ENCODE peak calls at places on chromosomes 11 and 22, in ten cellular contexts. L, F, W, R, P, Q, C, S, M and U are unnamed samples.

GRCh38 chr11:119875841-119876600 is 147.0 kb upstream of the NECTIN1 start:
- DNase-seq in L (no peak), F (no peak), W (no peak), R (no peak), P (no peak), Q (no peak), C (no peak), S (no peak), M (no peak), U (no peak)

GRCh38 chr11:27696112-27696511 is 4.1 kb downstream of the BDNF start:
- DNase-seq in L (no peak), F (no peak), W (no peak), R (no peak), P (no peak), Q (no peak), C (no peak), S (peak; percentile 11), M (no peak), U (no peak)

GRCh38 chr11:5808500-5809121 is at the start of gene OR52N2:
- DNase-seq in L (peak; percentile 73), F (peak; percentile 33), W (peak; percentile 77), R (no peak), P (no peak), Q (peak; percentile 72), C (no peak), S (peak; percentile 63), M (no peak), U (no peak)

GRCh38 chr11:623349-623869 is 1.3 kb downstream of the CDHR5 start:
- DNase-seq in L (no peak), F (no peak), W (no peak), R (no peak), P (no peak), Q (no peak), C (no peak), S (no peak), M (no peak), U (no peak)

GRCh38 chr22:32951807-32952153 is 106.4 kb downstream of the SYN3 start:
- DNase-seq in L (no peak), F (no peak), W (no peak), R (peak; percentile 81), P (no peak), Q (peak; percentile 15), C (no peak), S (no peak), M (no peak), U (no peak)

GRCh38 chr11:83815736-83816135 is 529.6 kb upstream of the CCDC90B start:
- DNase-seq in L (no peak), F (no peak), W (no peak), R (no peak), P (no peak), Q (no peak), C (no peak), S (no peak), M (no peak), U (no peak)

GRCh38 chr22:46731246-46732040 is 6.6 kb downstream of the CERK start:
- DNase-seq in L (peak; percentile 79), F (no peak), W (no peak), R (no peak), P (no peak), Q (no peak), C (no peak), S (peak; percentile 76), M (no peak), U (no peak)

GRCh38 chr11:45145421-45146071 is 893 bp upstream of the PRDM11 start:
- DNase-seq in L (peak; percentile 34), F (peak; percentile 17), W (no peak), R (peak; percentile 59), P (peak; percentile 79), Q (no peak), C (no peak), S (peak; percentile 74), M (no peak), U (peak; percentile 33)

GRCh38 chr11:4865855-4866254 is 15.8 kb upstream of the OR51T1 start:
- DNase-seq in L (no peak), F (no peak), W (no peak), R (no peak), P (no peak), Q (no peak), C (no peak), S (no peak), M (no peak), U (no peak)

GRCh38 chr11:59271811-59272327 is 59.1 kb upstream of the MPEG1 start:
- DNase-seq in L (no peak), F (no peak), W (no peak), R (no peak), P (no peak), Q (no peak), C (no peak), S (no peak), M (no peak), U (no peak)

GRCh38 chr11:128714881-128715280 is 21.0 kb downstream of the FLI1 start:
- DNase-seq in L (no peak), F (no peak), W (no peak), R (no peak), P (no peak), Q (no peak), C (peak; percentile 99), S (peak; percentile 86), M (no peak), U (no peak)

GRCh38 chr11:34337016-34337415 is 20.8 kb downstream of the ABTB2 start:
- DNase-seq in L (no peak), F (no peak), W (no peak), R (no peak), P (no peak), Q (no peak), C (no peak), S (no peak), M (no peak), U (no peak)

GRCh38 chr11:94731921-94732601 is 36.1 kb upstream of the AMOTL1 start:
- DNase-seq in L (no peak), F (no peak), W (no peak), R (no peak), P (no peak), Q (no peak), C (peak; percentile 75), S (peak; percentile 93), M (no peak), U (no peak)

GRCh38 chr11:69391192-69392103 is 90.0 kb upstream of the LINC01488 start:
- DNase-seq in L (no peak), F (no peak), W (no peak), R (no peak), P (no peak), Q (no peak), C (no peak), S (no peak), M (no peak), U (no peak)

GRCh38 chr11:69352181-69352580 is 58.2 kb downstream of the MYEOV start:
- DNase-seq in L (no peak), F (no peak), W (no peak), R (no peak), P (peak; percentile 17), Q (no peak), C (no peak), S (no peak), M (no peak), U (no peak)

GRCh38 chr11:78927511-78927910 is 352.8 kb upstream of the NARS2 start:
- DNase-seq in L (no peak), F (no peak), W (no peak), R (no peak), P (no peak), Q (no peak), C (no peak), S (no peak), M (no peak), U (no peak)

GRCh38 chr11:31620434-31620833 is 110.9 kb downstream of the ELP4 start:
- DNase-seq in L (no peak), F (no peak), W (no peak), R (no peak), P (no peak), Q (no peak), C (no peak), S (no peak), M (no peak), U (no peak)

GRCh38 chr11:106014035-106014434 is 8.0 kb downstream of the MSANTD4 start:
- DNase-seq in L (no peak), F (no peak), W (no peak), R (no peak), P (no peak), Q (no peak), C (no peak), S (no peak), M (no peak), U (no peak)

GRCh38 chr22:22884888-22885840 is 2.5 kb upstream of the IGLL5 start:
- DNase-seq in L (peak; percentile 77), F (no peak), W (peak; percentile 95), R (no peak), P (peak; percentile 80), Q (no peak), C (no peak), S (no peak), M (no peak), U (no peak)

GRCh38 chr22:42820075-42820763 is 36.9 kb downstream of the ARFGAP3 start:
- DNase-seq in L (no peak), F (no peak), W (no peak), R (no peak), P (peak; percentile 36), Q (no peak), C (peak; percentile 82), S (peak; percentile 61), M (no peak), U (no peak)

GRCh38 chr11:133894956-133895549 is 49.7 kb upstream of the SPATA19 start:
- DNase-seq in L (no peak), F (no peak), W (no peak), R (no peak), P (peak; percentile 54), Q (no peak), C (no peak), S (no peak), M (no peak), U (no peak)

GRCh38 chr11:121669422-121669821 is 216.7 kb upstream of the SORL1-AS1 start:
- DNase-seq in L (no peak), F (no peak), W (no peak), R (no peak), P (no peak), Q (no peak), C (no peak), S (no peak), M (no peak), U (no peak)

GRCh38 chr11:130699561-130699960 is 216.7 kb downstream of the SNX19 start:
- DNase-seq in L (no peak), F (no peak), W (no peak), R (no peak), P (no peak), Q (no peak), C (no peak), S (no peak), M (no peak), U (no peak)

GRCh38 chr22:20436309-20437252 is 1.0 kb downstream of the SCARF2 start:
- DNase-seq in L (no peak), F (peak; percentile 76), W (no peak), R (peak; percentile 72), P (no peak), Q (no peak), C (no peak), S (peak; percentile 81), M (no peak), U (peak; percentile 72)

GRCh38 chr11:7492253-7492652 is 6.9 kb downstream of the OLFML1 start:
- DNase-seq in L (no peak), F (no peak), W (no peak), R (no peak), P (no peak), Q (no peak), C (no peak), S (no peak), M (no peak), U (no peak)

GRCh38 chr11:119115484-119116234 is 5.7 kb upstream of the HINFP start:
- DNase-seq in L (peak; percentile 36), F (no peak), W (no peak), R (peak; percentile 80), P (no peak), Q (no peak), C (no peak), S (no peak), M (no peak), U (no peak)

GRCh38 chr11:34364102-34364501 is 6.3 kb upstream of the ABTB2 start:
- DNase-seq in L (no peak), F (no peak), W (no peak), R (no peak), P (no peak), Q (no peak), C (no peak), S (no peak), M (no peak), U (no peak)

GRCh38 chr22:35631597-35631996 is 14.5 kb upstream of the MB start:
- DNase-seq in L (peak; percentile 73), F (peak; percentile 76), W (peak; percentile 38), R (no peak), P (no peak), Q (no peak), C (no peak), S (no peak), M (no peak), U (peak; percentile 37)